ENCODE peak calls at places on chromosomes 1 and 21, in ten cellular contexts. F, J, P, H, L, G, A, R, I and X are unnamed samples.

GRCh38 chr1:41423511-41424191 is 60.8 kb downstream of the EDN2 start:
- DNase-seq in F (no peak), J (peak), P (no peak), H (peak), L (no peak), G (no peak), A (peak), R (peak), I (no peak), X (peak)

GRCh38 chr1:180327089-180327488 is 97.0 kb downstream of the LHX4 start:
- DNase-seq in F (no peak), J (no peak), P (no peak), H (no peak), L (no peak), G (no peak), A (no peak), R (no peak), I (no peak), X (no peak)

GRCh38 chr1:2135425-2135824 is 59.1 kb downstream of the FAAP20 start:
- DNase-seq in F (peak), J (peak), P (no peak), H (peak), L (no peak), G (no peak), A (no peak), R (peak), I (no peak), X (no peak)

GRCh38 chr1:226711976-226712778 is 26.9 kb downstream of the ITPKB start:
- DNase-seq in F (no peak), J (no peak), P (no peak), H (no peak), L (no peak), G (no peak), A (no peak), R (no peak), I (no peak), X (no peak)

GRCh38 chr1:37930246-37931142 is 16.4 kb downstream of the INPP5B start:
- DNase-seq in F (peak), J (peak), P (no peak), H (peak), L (no peak), G (no peak), A (no peak), R (peak), I (peak), X (no peak)

GRCh38 chr1:201566933-201567801 is 28.2 kb downstream of the NAV1 start:
- DNase-seq in F (no peak), J (no peak), P (no peak), H (no peak), L (no peak), G (no peak), A (peak), R (no peak), I (no peak), X (no peak)

GRCh38 chr1:39102537-39103320 is 76.6 kb downstream of the NDUFS5 start:
- DNase-seq in F (peak), J (no peak), P (no peak), H (no peak), L (no peak), G (peak), A (peak), R (peak), I (peak), X (peak)

GRCh38 chr1:100902365-100902764 is 6.5 kb downstream of the SLC30A7 start:
- DNase-seq in F (no peak), J (no peak), P (no peak), H (no peak), L (no peak), G (no peak), A (no peak), R (no peak), I (no peak), X (no peak)

GRCh38 chr21:44713130-44713529 is 1.8 kb upstream of the TSPEAR start:
- DNase-seq in F (no peak), J (no peak), P (no peak), H (peak), L (no peak), G (no peak), A (no peak), R (no peak), I (no peak), X (no peak)